ENCODE peak calls at places on chromosomes 16 and 17, in five cellular contexts. K is thoracic aorta, Y is MM.1S, M is cardiac muscle cell, V is cardiac fibroblast. A is an unnamed sample.

GRCh38 chr17:4877089-4877488 is 22.2 kb upstream of the C17orf107 start:
- DNase-seq in K (no peak), Y (no peak), M (no peak), V (no peak), A (no peak)

GRCh38 chr16:88867561-88868246 is 1.2 kb upstream of the PABPN1L start:
- DNase-seq in K (no peak), Y (no peak), M (no peak), V (no peak), A (no peak)

GRCh38 chr16:3094289-3095027 is 4.6 kb downstream of the ZSCAN10 start:
- DNase-seq in K (no peak), Y (peak; percentile 54), M (peak; percentile 53), V (peak; percentile 69), A (peak; percentile 55)

GRCh38 chr17:83028851-83029250 is 50.6 kb upstream of the METRNL start:
- DNase-seq in K (no peak), Y (no peak), M (no peak), V (no peak), A (no peak)

GRCh38 chr17:21296097-21297025 is 11.8 kb downstream of the MAP2K3 start:
- DNase-seq in K (no peak), Y (no peak), M (no peak), V (peak; percentile 15), A (no peak)

GRCh38 chr16:9364721-9365693 is 273.6 kb downstream of the HAPSTR1 start:
- DNase-seq in K (peak; percentile 54), Y (no peak), M (no peak), V (no peak), A (no peak)

GRCh38 chr16:49023095-49023494 is 258.5 kb downstream of the CBLN1 start:
- DNase-seq in K (no peak), Y (no peak), M (no peak), V (peak; percentile 19), A (no peak)

GRCh38 chr17:59372138-59372751 is 40.8 kb downstream of the YPEL2 start:
- DNase-seq in K (no peak), Y (peak; percentile 64), M (peak; percentile 58), V (peak; percentile 77), A (no peak)

GRCh38 chr17:80832888-80833583 is 158.6 kb upstream of the CHMP6 start:
- DNase-seq in K (peak; percentile 85), Y (peak; percentile 91), M (peak; percentile 91), V (peak; percentile 98), A (peak; percentile 63)

GRCh38 chr17:34252138-34252889 is 2.8 kb upstream of the CCL2 start:
- DNase-seq in K (peak; percentile 86), Y (no peak), M (peak; percentile 69), V (peak; percentile 94), A (no peak)

GRCh38 chr16:87854053-87854906 is 15.0 kb downstream of the SLC7A5 start:
- DNase-seq in K (no peak), Y (no peak), M (no peak), V (peak; percentile 47), A (no peak)

GRCh38 chr17:77728022-77728671 is 230.4 kb upstream of the TNRC6C start:
- DNase-seq in K (no peak), Y (no peak), M (no peak), V (peak; percentile 14), A (no peak)

GRCh38 chr16:86497551-86498021 is 12.7 kb upstream of the FOXF1 start:
- DNase-seq in K (no peak), Y (no peak), M (no peak), V (no peak), A (no peak)

GRCh38 chr17:8100149-8100548 is 12.6 kb upstream of the ALOX12B start:
- DNase-seq in K (no peak), Y (no peak), M (no peak), V (no peak), A (no peak)

GRCh38 chr17:60573139-60573975 is 26.6 kb upstream of the PPM1D start:
- DNase-seq in K (no peak), Y (no peak), M (peak; percentile 13), V (peak; percentile 54), A (no peak)

GRCh38 chr16:85286066-85286712 is 173.9 kb upstream of the CIBAR2 start:
- DNase-seq in K (peak; percentile 54), Y (no peak), M (no peak), V (peak; percentile 51), A (no peak)

GRCh38 chr16:57091200-57091989 is 988 bp upstream of the CPNE2 start:
- DNase-seq in K (peak; percentile 19), Y (no peak), M (peak; percentile 54), V (peak; percentile 38), A (no peak)

GRCh38 chr16:56357291-56357764 is 68.0 kb downstream of the AMFR start:
- DNase-seq in K (no peak), Y (no peak), M (no peak), V (peak; percentile 69), A (no peak)

GRCh38 chr17:61574542-61575351 is 16.3 kb downstream of the NACA2 start:
- DNase-seq in K (no peak), Y (no peak), M (peak; percentile 54), V (peak; percentile 50), A (no peak)

GRCh38 chr16:84096447-84097005 is 20.2 kb downstream of the MBTPS1 start:
- DNase-seq in K (no peak), Y (no peak), M (no peak), V (no peak), A (no peak)

GRCh38 chr16:90047714-90048346 is 28.6 kb upstream of the DBNDD1 start:
- DNase-seq in K (no peak), Y (no peak), M (no peak), V (no peak), A (peak; percentile 10)

GRCh38 chr16:83851473-83851872 is 43.7 kb downstream of the HSBP1 start:
- DNase-seq in K (no peak), Y (no peak), M (no peak), V (no peak), A (no peak)

GRCh38 chr16:17205279-17206139 is 265.3 kb downstream of the XYLT1 start:
- DNase-seq in K (no peak), Y (no peak), M (peak; percentile 56), V (no peak), A (no peak)

GRCh38 chr17:49434821-49435581 is 20.3 kb upstream of the PHB1 start:
- DNase-seq in K (no peak), Y (peak; percentile 22), M (peak; percentile 55), V (peak; percentile 66), A (peak; percentile 31)

GRCh38 chr17:21602176-21602575 is 90.1 kb upstream of the KCNJ18 start:
- DNase-seq in K (no peak), Y (no peak), M (no peak), V (no peak), A (no peak)

GRCh38 chr17:80678621-80679020 is 134.0 kb downstream of the RPTOR start:
- DNase-seq in K (no peak), Y (no peak), M (no peak), V (peak; percentile 82), A (no peak)

GRCh38 chr17:33192961-33193911 is 99.9 kb downstream of the ASIC2 start:
- DNase-seq in K (no peak), Y (no peak), M (peak; percentile 32), V (no peak), A (no peak)

GRCh38 chr17:71764507-71764906 is 356.3 kb upstream of the SOX9 start:
- DNase-seq in K (no peak), Y (no peak), M (peak; percentile 63), V (no peak), A (no peak)

GRCh38 chr17:5055543-5055942 is 20.3 kb upstream of the SLC52A1 start:
- DNase-seq in K (no peak), Y (no peak), M (no peak), V (no peak), A (no peak)

GRCh38 chr17:68204736-68205135 is 43.1 kb upstream of the AMZ2 start:
- DNase-seq in K (no peak), Y (no peak), M (no peak), V (no peak), A (no peak)

GRCh38 chr16:14586637-14587036 is 43.4 kb downstream of the PARN start:
- DNase-seq in K (no peak), Y (no peak), M (no peak), V (no peak), A (no peak)

GRCh38 chr16:56547120-56547948 is 17.5 kb upstream of the MT4 start:
- DNase-seq in K (no peak), Y (peak; percentile 42), M (peak; percentile 26), V (peak; percentile 60), A (no peak)

GRCh38 chr16:68520649-68521086 is 18.4 kb upstream of the ZFP90 start:
- DNase-seq in K (peak; percentile 80), Y (peak; percentile 92), M (peak; percentile 95), V (peak; percentile 80), A (peak; percentile 88)
- H3K4me3 ChIP-seq in K (peak overlapping the region; percentile 62), Y (peak overlapping the region; percentile 48), M (no peak overlapping the region), V (peak overlapping the region; percentile 23), A (peak overlapping the region; percentile 21)

DNA sequence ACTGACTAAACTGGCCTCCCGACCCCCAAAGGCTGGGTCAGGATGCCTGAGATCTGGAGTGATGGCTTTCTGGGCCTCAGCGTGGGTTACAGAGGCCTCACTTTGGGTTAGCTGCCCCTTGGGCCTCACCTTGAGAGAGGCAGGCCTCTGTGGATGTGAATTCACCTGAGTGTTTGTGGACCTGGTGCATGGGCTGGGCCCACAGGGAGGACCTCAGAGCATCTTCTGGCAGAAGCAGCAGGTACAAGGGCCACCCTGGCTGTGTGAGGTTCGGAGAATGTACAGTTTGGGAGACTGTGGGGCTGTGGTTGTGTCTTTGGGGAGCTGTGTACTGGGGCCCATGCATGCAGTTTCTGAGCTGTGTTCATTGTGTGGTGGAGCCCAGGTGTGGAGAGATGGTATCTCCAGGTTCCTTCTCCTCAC is 18.3 kb downstream of the RARA start:
- DNase-seq in K (no peak), Y (no peak), M (no peak), V (no peak), A (no peak)
- H3K4me3 ChIP-seq in K (peak overlapping the region; percentile 29), Y (no peak overlapping the region), M (no peak overlapping the region), V (no peak overlapping the region), A (peak overlapping the region; percentile 47)

DNA sequence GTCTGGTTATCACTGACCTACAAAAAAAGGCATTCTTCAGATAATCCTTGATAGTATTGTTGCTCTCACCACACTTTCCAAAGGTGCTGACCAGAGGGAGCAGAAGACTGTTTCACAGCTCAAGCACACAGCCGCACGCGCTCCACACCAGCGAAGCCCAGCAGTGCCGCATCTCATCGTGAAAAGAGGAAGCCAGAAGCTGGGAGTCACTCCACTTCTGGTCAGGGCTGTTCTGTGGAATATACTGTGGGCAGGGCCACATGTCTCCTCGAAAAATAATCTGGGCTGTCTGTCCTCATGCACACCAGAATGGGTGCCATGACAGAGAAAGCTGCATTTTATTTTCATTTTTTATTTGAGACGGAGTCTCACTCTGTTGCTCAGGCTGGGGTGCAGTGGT is 7.3 kb upstream of the PRSS36 start:
- DNase-seq in K (no peak), Y (no peak), M (no peak), V (no peak), A (no peak)
- H3K4me3 ChIP-seq in K (no peak overlapping the region), Y (no peak overlapping the region), M (no peak overlapping the region), V (no peak overlapping the region), A (no peak overlapping the region)

DNA sequence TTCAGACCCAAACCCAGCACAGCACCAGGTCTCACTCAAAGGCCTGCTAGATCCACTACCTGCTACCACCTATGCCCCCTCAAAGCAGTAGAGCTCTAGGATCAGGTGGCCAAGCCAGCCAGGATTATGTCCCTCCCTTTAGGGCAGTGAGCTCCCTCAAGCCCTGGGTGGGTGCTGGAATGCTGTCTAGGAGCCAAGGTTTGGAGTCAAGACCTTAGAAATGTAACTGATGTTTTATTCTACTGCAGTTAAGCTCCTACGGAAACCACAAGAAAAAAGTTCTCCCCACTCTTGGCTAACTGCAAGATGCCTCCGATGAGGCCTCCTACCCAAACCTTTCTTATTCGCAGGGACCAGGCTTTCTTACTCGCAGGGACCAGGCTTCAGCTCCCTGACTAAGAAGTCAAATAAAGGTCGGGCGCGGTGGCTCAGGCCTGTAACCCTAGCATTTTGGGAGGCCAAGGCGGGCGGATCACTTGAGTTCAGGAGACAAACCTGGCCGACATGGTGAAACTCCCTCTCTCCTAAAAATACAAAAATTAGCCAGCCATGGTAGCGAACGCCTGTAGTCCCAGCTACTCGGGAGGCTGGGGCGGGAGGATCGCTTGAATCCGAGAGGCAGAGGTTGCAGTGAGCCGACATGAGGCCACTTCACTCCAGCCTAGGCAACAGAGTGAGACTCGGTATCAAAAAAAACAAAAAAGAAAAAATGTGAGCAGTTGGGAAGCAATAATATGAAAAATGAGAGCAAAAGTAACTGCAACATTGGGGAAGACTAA is 31.8 kb upstream of the ARL4D start:
- DNase-seq in K (no peak), Y (no peak), M (no peak), V (no peak), A (peak; percentile 34)
- H3K4me3 ChIP-seq in K (peak overlapping the region; percentile 83), Y (no peak overlapping the region), M (no peak overlapping the region), V (no peak overlapping the region), A (peak overlapping the region; percentile 75)